ENCODE peak calls at places on chromosomes 2 and 18, in six cellular contexts. U, M, Y, C, W and F are unnamed samples.

GRCh38 chr2:28683100-28683706 is 68.4 kb upstream of the PPP1CB start:
- DNase-seq in U (peak), M (peak), Y (peak), C (peak), W (peak), F (peak)

GRCh38 chr2:192645811-192646598 is 451.3 kb upstream of the TMEFF2 start:
- DNase-seq in U (no peak), M (no peak), Y (no peak), C (no peak), W (peak), F (no peak)

GRCh38 chr2:46550686-46551404 is 71.5 kb downstream of the TMEM247 start:
- DNase-seq in U (no peak), M (no peak), Y (no peak), C (no peak), W (no peak), F (no peak)

GRCh38 chr2:19738707-19739106 is 163.1 kb downstream of the TTC32 start:
- DNase-seq in U (no peak), M (peak), Y (peak), C (peak), W (no peak), F (peak)

GRCh38 chr18:39434223-39434622 is 1868.6 kb upstream of the CELF4 start:
- DNase-seq in U (no peak), M (no peak), Y (no peak), C (no peak), W (no peak), F (no peak)

GRCh38 chr18:24915547-24915946 is 436.4 kb downstream of the ZNF521 start:
- DNase-seq in U (no peak), M (no peak), Y (peak), C (no peak), W (no peak), F (peak)

GRCh38 chr2:189641565-189641964 is 19.7 kb upstream of the ASNSD1 start:
- DNase-seq in U (no peak), M (no peak), Y (no peak), C (no peak), W (no peak), F (no peak)

GRCh38 chr2:8456149-8457091 is 225.4 kb upstream of the ID2 start:
- DNase-seq in U (no peak), M (no peak), Y (no peak), C (no peak), W (no peak), F (no peak)

GRCh38 chr18:48129621-48130082 is 199.2 kb upstream of the SMAD2 start:
- DNase-seq in U (no peak), M (no peak), Y (no peak), C (no peak), W (no peak), F (no peak)

GRCh38 chr2:207337234-207338219 is 171.8 kb upstream of the KLF7 start:
- DNase-seq in U (peak), M (no peak), Y (peak), C (no peak), W (no peak), F (no peak)

GRCh38 chr2:229270551-229271410 is at the start of gene PID1:
- DNase-seq in U (peak), M (no peak), Y (peak), C (peak), W (peak), F (no peak)

GRCh38 chr2:199470672-199471442 is 13.1 kb upstream of the SATB2 start:
- DNase-seq in U (no peak), M (no peak), Y (no peak), C (peak), W (no peak), F (no peak)

GRCh38 chr2:16832910-16833309 is 167.3 kb upstream of the CYRIA start:
- DNase-seq in U (no peak), M (no peak), Y (no peak), C (no peak), W (no peak), F (no peak)

GRCh38 chr2:193267496-193268002 is 1072.8 kb upstream of the TMEFF2 start:
- DNase-seq in U (no peak), M (no peak), Y (no peak), C (no peak), W (no peak), F (no peak)

GRCh38 chr2:225452677-225453076 is 53.2 kb downstream of the NYAP2 start:
- DNase-seq in U (no peak), M (no peak), Y (peak), C (no peak), W (no peak), F (no peak)

GRCh38 chr2:41994177-41994576 is 53.6 kb upstream of the PKDCC start:
- DNase-seq in U (no peak), M (no peak), Y (peak), C (no peak), W (no peak), F (no peak)

GRCh38 chr2:4674007-4674406 is 970.6 kb downstream of the DCDC2C start:
- DNase-seq in U (no peak), M (no peak), Y (no peak), C (no peak), W (no peak), F (no peak)

GRCh38 chr2:65527451-65528240 is 95.2 kb upstream of the SPRED2 start:
- DNase-seq in U (no peak), M (no peak), Y (no peak), C (peak), W (no peak), F (no peak)

GRCh38 chr2:175220075-175220474 is 38.6 kb upstream of the ATP5MC3 start:
- DNase-seq in U (no peak), M (no peak), Y (no peak), C (no peak), W (no peak), F (no peak)

GRCh38 chr2:74252862-74253261 is 54.4 kb downstream of the MTHFD2 start:
- DNase-seq in U (no peak), M (no peak), Y (no peak), C (no peak), W (no peak), F (no peak)

DNA sequence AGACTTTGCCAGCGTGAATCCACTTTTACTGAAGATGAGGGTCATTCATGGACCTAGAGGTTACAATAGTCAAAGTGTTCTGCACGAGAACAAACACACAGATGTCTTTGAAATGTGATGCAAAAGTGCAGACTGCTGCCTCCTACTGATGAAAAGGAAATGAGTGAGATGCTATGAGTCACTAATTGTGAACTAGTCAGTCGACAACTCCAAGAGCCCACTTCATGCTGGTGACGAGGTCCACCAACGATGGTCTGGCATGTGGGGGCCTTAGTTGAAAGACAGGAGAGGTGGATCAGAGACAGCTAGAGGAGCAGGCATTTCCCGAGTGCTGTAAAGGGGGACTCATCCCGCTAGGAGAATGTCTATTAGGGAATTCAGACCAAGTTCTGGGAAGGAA is 17.1 kb upstream of the ZNF236 start:
- DNase-seq in U (no peak), M (no peak), Y (peak), C (no peak), W (peak), F (peak)
- TF ChIP-seq CTCF in U (no peak), M (no peak), Y (no peak), C (no peak), W (peak), F (peak)

DNA sequence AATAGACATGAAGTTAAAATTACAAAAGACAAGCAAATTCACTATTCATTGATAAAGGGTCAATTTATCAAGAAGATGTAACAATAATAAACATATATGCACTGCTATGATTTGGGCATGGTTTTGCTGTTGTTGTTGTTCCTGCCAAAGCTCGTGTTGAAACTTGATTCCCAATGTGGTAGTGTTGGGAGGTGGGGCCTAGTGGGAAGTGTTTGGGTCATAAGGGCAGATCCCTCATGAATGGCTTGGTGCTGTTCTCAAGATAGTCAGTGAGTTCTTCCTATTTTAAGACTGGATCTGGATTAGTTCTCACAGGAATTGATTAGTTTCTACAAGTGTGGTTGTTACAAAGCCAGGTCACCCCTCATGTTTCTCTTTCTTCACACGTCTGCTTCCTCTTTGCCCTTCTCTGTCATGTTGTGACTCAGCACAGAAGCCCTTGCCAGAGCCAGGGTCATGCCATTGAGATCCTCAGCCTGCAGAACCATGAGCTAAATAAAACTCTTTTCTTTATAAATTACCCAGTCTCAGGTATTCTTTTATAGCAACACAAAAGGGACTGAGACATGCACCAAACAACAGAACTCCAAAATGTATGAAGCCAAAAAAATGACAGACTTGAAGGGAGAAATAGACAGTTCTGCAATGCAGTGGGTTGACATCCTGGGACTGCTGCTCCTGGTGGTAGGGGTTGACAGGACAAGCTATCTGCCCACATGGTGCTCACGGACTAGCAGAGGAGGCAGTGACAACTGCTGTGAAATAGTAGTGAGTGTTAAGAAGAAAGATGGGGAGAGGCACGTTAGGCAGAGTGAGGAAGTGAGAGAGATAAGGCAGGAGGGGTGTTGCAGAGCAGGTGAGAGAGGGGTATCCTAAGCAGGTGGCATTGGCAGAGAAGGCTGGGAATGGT is 18.6 kb upstream of the SKA1 start:
- DNase-seq in U (no peak), M (no peak), Y (no peak), C (no peak), W (peak), F (peak)
- TF ChIP-seq CTCF in U (no peak), M (no peak), Y (no peak), C (no peak), W (peak), F (no peak)

DNA sequence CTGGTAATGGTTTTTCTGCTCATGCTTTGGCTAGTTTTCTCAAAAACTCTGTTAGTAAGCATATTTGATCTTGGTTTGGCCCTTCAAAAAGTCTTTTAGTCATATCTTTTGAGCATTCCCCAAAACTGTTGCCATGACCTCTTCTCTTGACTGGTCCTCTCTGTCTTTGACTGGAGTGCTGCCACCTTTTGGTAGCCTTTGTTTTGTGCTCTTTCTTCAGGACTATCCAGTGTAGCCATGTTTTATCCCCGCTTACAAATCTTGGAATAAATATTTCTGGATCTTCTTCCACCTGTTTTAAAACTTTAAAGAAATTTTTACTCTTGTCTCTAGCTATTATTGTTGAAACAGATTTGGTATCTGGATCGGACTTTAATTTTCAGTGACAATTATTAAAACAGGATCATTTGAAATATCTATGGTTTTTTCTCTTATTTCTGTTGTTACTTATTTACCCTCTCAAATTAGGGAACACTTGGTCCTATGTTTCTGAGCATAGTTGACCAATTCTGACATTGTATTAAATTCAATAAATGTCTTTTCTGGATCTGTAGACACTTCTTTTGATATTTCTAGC is 965 bp upstream of the ELOA2 start:
- DNase-seq in U (peak), M (peak), Y (peak), C (peak), W (peak), F (peak)
- TF ChIP-seq CTCF in U (peak), M (no peak), Y (peak), C (no peak), W (peak), F (peak)

DNA sequence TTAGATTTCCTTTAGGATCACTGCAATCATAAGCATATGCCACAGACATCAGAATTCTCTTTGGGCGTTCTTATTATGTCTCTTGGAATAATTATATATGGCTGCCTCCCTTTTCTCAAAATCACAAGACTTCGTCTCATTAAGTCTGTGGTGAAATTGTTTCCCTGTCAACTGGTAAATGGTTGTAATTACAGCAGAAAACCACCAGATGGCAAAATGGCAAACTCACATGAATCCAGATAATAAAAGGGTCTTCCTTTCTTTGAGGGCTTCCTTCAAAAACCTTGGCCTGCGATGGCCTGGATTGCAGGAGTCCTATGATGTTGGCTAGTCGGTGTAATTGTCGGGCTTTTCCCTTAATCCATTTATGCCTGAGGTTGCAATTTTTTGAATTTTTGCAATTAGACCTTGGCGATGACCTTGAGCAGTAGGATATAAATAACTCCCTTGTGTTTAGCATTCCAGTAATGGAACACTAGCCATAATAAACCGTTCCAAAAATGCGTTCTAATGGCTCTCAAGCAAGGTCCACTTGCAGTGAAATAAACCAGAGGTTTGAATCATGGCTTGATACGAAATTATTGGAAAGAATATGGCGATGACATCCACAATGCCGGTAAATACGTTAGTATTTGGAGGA is 656.4 kb downstream of the MBD2 start:
- DNase-seq in U (peak), M (no peak), Y (peak), C (no peak), W (peak), F (peak)
- TF ChIP-seq CTCF in U (peak), M (no peak), Y (peak), C (no peak), W (peak), F (peak)

GRCh38 chr2:228048838-228049490 is 132.5 kb downstream of the SPHKAP start:
- DNase-seq in U (peak), M (peak), Y (peak), C (peak), W (peak), F (peak)
- TF ChIP-seq CTCF in U (peak), M (peak), Y (peak), C (no peak), W (peak), F (peak)

DNA sequence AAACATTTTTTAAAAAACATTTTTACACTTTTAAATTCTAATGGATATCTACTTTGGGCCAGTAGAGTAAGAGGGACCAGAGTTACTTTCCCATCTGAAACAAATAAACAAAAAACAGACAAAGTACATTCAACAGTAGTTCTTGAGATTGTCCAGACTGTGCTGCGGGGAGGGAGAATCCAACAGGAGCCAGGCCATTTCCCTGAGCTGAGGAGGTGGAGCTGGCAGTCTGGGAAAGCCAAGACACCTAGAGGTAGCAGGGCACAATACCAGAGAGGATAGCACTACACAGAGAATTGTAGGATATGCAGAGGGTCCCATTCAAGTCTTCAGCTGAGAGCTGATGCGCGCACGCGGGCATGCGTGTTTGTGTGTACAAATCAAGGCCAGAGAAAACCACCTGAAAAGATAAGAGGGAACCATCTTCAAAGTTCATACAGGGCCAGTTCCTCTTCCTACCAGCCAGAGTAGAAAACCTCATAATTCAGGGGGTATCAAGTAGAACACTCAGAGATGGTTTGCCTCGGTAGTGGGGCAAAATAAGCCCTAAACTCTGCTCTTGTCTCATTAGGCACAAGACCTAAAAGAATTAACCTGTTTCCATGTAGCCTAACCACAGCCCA is 44.0 kb downstream of the PTRHD1 start:
- DNase-seq in U (no peak), M (no peak), Y (no peak), C (no peak), W (peak), F (no peak)
- TF ChIP-seq CTCF in U (no peak), M (no peak), Y (no peak), C (no peak), W (no peak), F (no peak)

GRCh38 chr2:185202928-185203327 is 535.7 kb upstream of the FSIP2 start:
- DNase-seq in U (no peak), M (no peak), Y (no peak), C (no peak), W (no peak), F (no peak)

GRCh38 chr2:185202416-185202815 is 536.2 kb upstream of the FSIP2 start:
- DNase-seq in U (no peak), M (no peak), Y (no peak), C (no peak), W (no peak), F (no peak)

DNA sequence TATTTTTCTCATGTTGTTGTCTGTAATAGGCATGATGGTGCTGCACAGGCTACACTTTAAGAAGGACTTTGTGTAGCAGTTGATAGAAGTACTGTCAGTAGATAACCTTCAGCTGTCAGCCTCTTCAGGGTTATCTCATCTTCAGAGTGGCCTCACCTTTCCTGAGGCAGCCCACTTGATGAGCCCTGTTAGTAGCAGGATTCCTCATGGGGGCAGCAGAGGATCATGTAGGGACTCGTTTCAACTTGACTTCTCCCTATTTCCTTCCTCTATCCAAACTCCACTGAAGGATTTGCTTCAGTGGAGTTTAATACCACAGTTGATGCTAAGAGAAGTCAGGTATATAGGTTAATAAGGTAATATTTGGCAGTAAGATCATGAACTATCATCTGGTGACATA is 530.3 kb upstream of the FSIP2 start:
- DNase-seq in U (peak), M (no peak), Y (peak), C (peak), W (peak), F (no peak)
- TF ChIP-seq CTCF in U (no peak), M (no peak), Y (peak), C (no peak), W (no peak), F (no peak)

DNA sequence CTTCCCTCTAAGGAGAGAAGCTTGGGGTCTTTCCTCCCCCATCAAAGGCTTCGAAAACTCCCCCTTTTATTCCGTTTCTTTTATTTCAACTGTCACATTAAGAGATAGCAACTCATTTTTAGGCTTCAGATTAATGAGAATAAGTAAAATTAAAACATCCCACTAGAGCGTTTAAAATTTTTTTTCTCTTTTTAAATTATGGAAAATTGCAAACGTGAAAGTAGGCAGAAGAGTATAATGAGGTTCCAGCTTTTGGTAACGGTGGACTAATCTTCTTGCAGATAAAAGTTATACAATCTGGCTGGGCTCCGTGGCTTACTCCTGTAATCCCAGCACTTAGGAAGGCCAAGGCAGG is 21.9 kb upstream of the RMP24 start:
- DNase-seq in U (no peak), M (no peak), Y (no peak), C (no peak), W (no peak), F (no peak)
- TF ChIP-seq CTCF in U (no peak), M (no peak), Y (no peak), C (no peak), W (no peak), F (peak)